ENCODE peak calls at places on chromosome 6, in ten cellular contexts. I, A, R, P, V, N, C, T, O and E are unnamed samples.
A peak's percentile ranks its signal among the peaks of the same experiment; 100 is the strongest.

GRCh38 chr6:83231146-83231545 is 38.0 kb downstream of the RWDD2A start:
- DNase-seq in A (no peak), R (peak; percentile 29), P (no peak), V (no peak), O (no peak), T (peak; percentile 90), I (peak; percentile 30), C (no peak), N (no peak), E (no peak)

GRCh38 chr6:125688138-125688537 is 61.3 kb upstream of the HEY2 start:
- DNase-seq in O (no peak), P (no peak), R (no peak), A (no peak), T (no peak), V (no peak), N (no peak), C (no peak), I (no peak), E (no peak)

GRCh38 chr6:56311525-56311924 is 64.1 kb upstream of the COL21A1 start:
- DNase-seq in O (no peak), C (no peak), P (no peak), I (no peak), V (no peak), A (no peak), N (no peak), R (no peak), T (no peak), E (no peak)

GRCh38 chr6:82144852-82145332 is 102.7 kb downstream of the IBTK start:
- DNase-seq in T (peak; percentile 94), R (peak; percentile 97), N (no peak), A (peak; percentile 80), C (peak; percentile 56), V (no peak), P (no peak), O (no peak), I (peak; percentile 79), E (no peak)

GRCh38 chr6:17096076-17096475 is 5.8 kb upstream of the STMND1 start:
- DNase-seq in P (no peak), R (no peak), C (no peak), T (peak; percentile 42), V (no peak), N (no peak), O (no peak), I (peak; percentile 50), A (no peak), E (no peak)

GRCh38 chr6:68639826-68640505 is 4.9 kb downstream of the ADGRB3 start:
- DNase-seq in R (no peak), C (no peak), V (no peak), A (no peak), O (no peak), P (no peak), N (no peak), T (no peak), I (peak; percentile 54), E (no peak)

GRCh38 chr6:12593720-12594540 is 122.6 kb upstream of the PHACTR1 start:
- DNase-seq in P (no peak), N (no peak), V (no peak), R (no peak), T (no peak), A (no peak), O (no peak), C (no peak), I (no peak), E (no peak)

GRCh38 chr6:165661416-165662001 is 1.5 kb downstream of the PDE10A start:
- DNase-seq in C (no peak), R (no peak), N (no peak), A (no peak), P (no peak), O (peak; percentile 49), I (peak; percentile 47), V (no peak), T (no peak), E (no peak)

GRCh38 chr6:155314773-155315515 is 660 bp upstream of the TFB1M start:
- DNase-seq in N (no peak), A (peak; percentile 49), I (peak; percentile 92), C (peak; percentile 56), R (peak; percentile 90), T (peak; percentile 83), O (no peak), V (no peak), P (peak; percentile 82), E (peak; percentile 61)

GRCh38 chr6:89357390-89357789 is 4.9 kb upstream of the UBE2J1 start:
- DNase-seq in V (no peak), O (no peak), T (no peak), N (no peak), I (no peak), P (no peak), A (no peak), C (no peak), R (no peak), E (no peak)

GRCh38 chr6:149137594-149137993 is 179.9 kb upstream of the TAB2 start:
- DNase-seq in O (no peak), I (peak; percentile 69), A (no peak), P (no peak), N (no peak), T (peak; percentile 40), R (no peak), V (no peak), C (no peak), E (no peak)

GRCh38 chr6:54093306-54093705 is 17.9 kb upstream of the MLIP start:
- DNase-seq in C (no peak), P (no peak), T (no peak), R (no peak), V (no peak), N (no peak), O (no peak), I (no peak), A (no peak), E (no peak)

GRCh38 chr6:79146426-79146825 is 68.4 kb upstream of the PHIP start:
- DNase-seq in N (no peak), O (no peak), R (no peak), C (no peak), P (no peak), T (no peak), I (no peak), V (no peak), A (no peak), E (no peak)

GRCh38 chr6:5569491-5569890 is 308.2 kb downstream of the FARS2 start:
- DNase-seq in C (no peak), T (no peak), R (no peak), A (no peak), V (no peak), O (no peak), N (no peak), I (no peak), P (no peak), E (no peak)

GRCh38 chr6:152338335-152339125 is 298.6 kb downstream of the SYNE1 start:
- DNase-seq in A (peak; percentile 13), N (peak; percentile 52), R (peak; percentile 39), V (no peak), P (no peak), C (peak; percentile 70), O (peak; percentile 66), I (peak; percentile 52), T (peak; percentile 26), E (peak; percentile 43)

GRCh38 chr6:156946370-156946936 is 169.3 kb downstream of the ARID1B start:
- DNase-seq in O (no peak), I (no peak), C (no peak), T (no peak), R (no peak), N (no peak), A (no peak), P (no peak), V (no peak), E (no peak)

GRCh38 chr6:156942266-156942665 is 165.1 kb downstream of the ARID1B start:
- DNase-seq in N (peak; percentile 48), T (no peak), V (no peak), I (no peak), O (no peak), R (no peak), P (no peak), C (no peak), A (no peak), E (no peak)

GRCh38 chr6:156944412-156944811 is 167.2 kb downstream of the ARID1B start:
- DNase-seq in V (no peak), I (no peak), O (no peak), C (no peak), P (no peak), A (no peak), T (no peak), R (no peak), N (no peak), E (no peak)

GRCh38 chr6:156943816-156944215 is 166.6 kb downstream of the ARID1B start:
- DNase-seq in I (no peak), R (no peak), P (no peak), V (no peak), N (no peak), A (no peak), C (no peak), O (no peak), T (no peak), E (no peak)

GRCh38 chr6:156943167-156943566 is 166.0 kb downstream of the ARID1B start:
- DNase-seq in V (no peak), A (no peak), P (no peak), N (no peak), T (peak; percentile 52), C (no peak), R (no peak), I (no peak), O (no peak), E (no peak)
- TF ChIP-seq CTCF in V (no peak), A (no peak), P (no peak), N (no peak), T (peak; percentile 17), C (no peak), R (peak; percentile 26), I (no peak), O (no peak), E (no peak)

GRCh38 chr6:111858347-111858746 is 14.9 kb downstream of the FYN start:
- DNase-seq in R (no peak), C (no peak), O (no peak), P (no peak), I (no peak), V (no peak), N (no peak), T (no peak), A (no peak), E (no peak)
- TF ChIP-seq CTCF in R (no peak), C (no peak), O (no peak), P (no peak), I (no peak), V (no peak), N (no peak), T (no peak), A (no peak), E (no peak)

GRCh38 chr6:164455835-164456234 is 853.6 kb downstream of the C6orf118 start:
- DNase-seq in C (no peak), A (no peak), P (no peak), I (no peak), R (no peak), N (peak; percentile 14), V (no peak), O (no peak), T (no peak), E (no peak)
- TF ChIP-seq CTCF in C (no peak), A (no peak), P (no peak), I (no peak), R (no peak), N (no peak), V (peak; percentile 10), O (peak; percentile 16), T (no peak), E (no peak)

DNA sequence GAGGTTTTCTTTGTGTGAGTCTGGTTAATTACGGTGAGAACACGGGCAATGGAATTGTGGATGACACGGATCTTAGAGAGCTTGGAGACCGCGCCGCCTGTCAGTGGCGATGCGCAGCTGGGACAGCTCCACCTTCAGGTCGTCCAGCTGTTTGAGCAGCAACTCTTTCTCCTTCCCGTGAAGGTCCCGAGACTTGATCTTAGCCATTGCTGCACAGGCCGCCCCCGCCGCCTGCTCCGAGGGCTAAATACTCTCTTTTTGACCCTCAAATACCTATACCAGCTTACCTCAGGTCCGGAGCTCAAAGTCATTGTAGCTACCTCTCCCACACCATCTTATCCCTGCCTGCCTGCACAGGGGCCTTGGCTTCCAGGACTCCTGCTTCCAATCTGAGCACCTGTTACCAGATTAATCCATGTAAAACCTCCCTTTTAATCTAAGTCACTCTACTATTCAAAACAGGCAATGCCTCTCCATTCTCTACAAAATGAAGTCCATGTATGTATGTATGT is 100.2 kb downstream of the PREP start:
- DNase-seq in T (peak; percentile 35), O (no peak), V (no peak), I (no peak), P (no peak), R (no peak), N (peak; percentile 30), C (no peak), A (no peak), E (no peak)
- TF ChIP-seq CTCF in T (peak; percentile 59), O (no peak), V (no peak), I (no peak), P (no peak), R (no peak), N (no peak), C (no peak), A (no peak), E (no peak)